ENCODE peak calls at places on chromosomes 7 and 10, in eight cellular contexts. A is CD8-positive, alpha-beta memory T cell; O is mesendoderm; E is hepatocyte; Q is cardiac muscle cell; B is coronary artery; Z is OCI-LY7; P is A549. R is an unnamed sample.

GRCh38 chr10:28678687-28679457 is 1.6 kb downstream of the BAMBI start:
- DNase-seq in B (no peak), P (no peak), E (no peak), O (peak), A (peak), Z (peak), Q (peak), R (no peak)

GRCh38 chr7:16739863-16740622 is 13.5 kb upstream of the TSPAN13 start:
- DNase-seq in A (no peak), Z (no peak), E (peak), Q (peak), P (peak), B (no peak), O (peak), R (no peak)

GRCh38 chr10:28220811-28221210 is 82.1 kb downstream of the MPP7 start:
- DNase-seq in E (no peak), O (no peak), Z (no peak), A (no peak), Q (no peak), B (no peak), P (no peak), R (no peak)

GRCh38 chr7:100719523-100720319 is 547 bp upstream of the EPO start:
- DNase-seq in A (no peak), Z (no peak), O (no peak), P (no peak), B (no peak), E (no peak), Q (peak), R (no peak)

GRCh38 chr10:6012506-6012905 is 35.2 kb upstream of the IL15RA start:
- DNase-seq in Q (no peak), P (no peak), A (no peak), O (no peak), Z (no peak), B (no peak), E (no peak), R (no peak)

GRCh38 chr10:103842605-103843004 is 12.8 kb downstream of the SH3PXD2A start:
- DNase-seq in E (no peak), A (no peak), Z (no peak), P (no peak), B (no peak), O (no peak), Q (no peak), R (no peak)

GRCh38 chr7:97014145-97014544 is 8.8 kb downstream of the DLX6 start:
- DNase-seq in Q (no peak), B (no peak), O (no peak), A (no peak), E (no peak), P (no peak), Z (no peak), R (no peak)

GRCh38 chr7:81684513-81685262 is 85.2 kb downstream of the HGF start:
- DNase-seq in O (peak), A (no peak), E (peak), P (peak), Q (peak), Z (no peak), B (peak), R (peak)

GRCh38 chr7:91784469-91784868 is 96.0 kb downstream of the MTERF1 start:
- DNase-seq in Z (peak), Q (peak), P (peak), B (no peak), E (peak), O (no peak), A (no peak), R (no peak)

GRCh38 chr7:77393261-77393660 is 22.9 kb downstream of the GSAP start:
- DNase-seq in A (no peak), O (no peak), Z (no peak), B (no peak), Q (no peak), P (no peak), E (no peak), R (no peak)

GRCh38 chr7:8133955-8134733 is 127.8 kb downstream of the ICA1 start:
- DNase-seq in A (no peak), E (no peak), P (no peak), Z (no peak), O (no peak), Q (no peak), B (no peak), R (no peak)

GRCh38 chr7:100469227-100470044 is 5.4 kb upstream of the SPACDR start:
- DNase-seq in E (peak), Z (peak), Q (peak), B (peak), O (peak), P (peak), A (peak), R (peak)

GRCh38 chr7:727104-727805 is at the start of gene PRKAR1B:
- DNase-seq in O (no peak), Q (no peak), B (no peak), A (no peak), P (peak), E (peak), Z (peak), R (no peak)

GRCh38 chr10:21002097-21002878 is 105.2 kb upstream of the NEBL start:
- DNase-seq in Q (peak), E (no peak), B (no peak), Z (no peak), P (no peak), A (no peak), O (no peak), R (peak)

GRCh38 chr10:97718659-97719142 is 5.2 kb downstream of the MARVELD1 start:
- DNase-seq in O (no peak), E (peak), P (peak), Q (peak), B (no peak), Z (no peak), A (no peak), R (no peak)

GRCh38 chr7:44914992-44915607 is 29.8 kb upstream of the PURB start:
- DNase-seq in E (no peak), Q (no peak), Z (no peak), B (no peak), A (peak), O (no peak), P (no peak), R (no peak)

GRCh38 chr7:44911911-44912310 is 26.6 kb upstream of the PURB start:
- DNase-seq in Z (no peak), P (no peak), A (no peak), E (no peak), O (no peak), B (no peak), Q (no peak), R (no peak)

GRCh38 chr7:44909596-44909995 is 24.3 kb upstream of the PURB start:
- DNase-seq in Q (no peak), P (no peak), Z (no peak), O (no peak), A (no peak), E (no peak), B (no peak), R (no peak)

GRCh38 chr7:44917465-44917864 is 32.1 kb upstream of the PURB start:
- DNase-seq in E (no peak), P (no peak), A (no peak), Q (no peak), B (no peak), Z (no peak), O (no peak), R (no peak)

GRCh38 chr7:44912775-44913347 is 27.5 kb upstream of the PURB start:
- DNase-seq in O (peak), P (no peak), Z (no peak), B (no peak), Q (no peak), A (no peak), E (peak), R (no peak)
- H3K27ac ChIP-seq in O (no peak), P (no peak), Z (no peak), B (no peak), Q (no peak), A (no peak), E (no peak), R (no peak)

GRCh38 chr10:11234857-11235640 is 217.4 kb downstream of the CELF2 start:
- DNase-seq in Q (no peak), P (no peak), A (no peak), E (no peak), Z (no peak), B (no peak), O (no peak), R (no peak)
- H3K27ac ChIP-seq in Q (no peak), P (no peak), A (no peak), E (no peak), Z (no peak), B (no peak), O (no peak), R (no peak)

DNA sequence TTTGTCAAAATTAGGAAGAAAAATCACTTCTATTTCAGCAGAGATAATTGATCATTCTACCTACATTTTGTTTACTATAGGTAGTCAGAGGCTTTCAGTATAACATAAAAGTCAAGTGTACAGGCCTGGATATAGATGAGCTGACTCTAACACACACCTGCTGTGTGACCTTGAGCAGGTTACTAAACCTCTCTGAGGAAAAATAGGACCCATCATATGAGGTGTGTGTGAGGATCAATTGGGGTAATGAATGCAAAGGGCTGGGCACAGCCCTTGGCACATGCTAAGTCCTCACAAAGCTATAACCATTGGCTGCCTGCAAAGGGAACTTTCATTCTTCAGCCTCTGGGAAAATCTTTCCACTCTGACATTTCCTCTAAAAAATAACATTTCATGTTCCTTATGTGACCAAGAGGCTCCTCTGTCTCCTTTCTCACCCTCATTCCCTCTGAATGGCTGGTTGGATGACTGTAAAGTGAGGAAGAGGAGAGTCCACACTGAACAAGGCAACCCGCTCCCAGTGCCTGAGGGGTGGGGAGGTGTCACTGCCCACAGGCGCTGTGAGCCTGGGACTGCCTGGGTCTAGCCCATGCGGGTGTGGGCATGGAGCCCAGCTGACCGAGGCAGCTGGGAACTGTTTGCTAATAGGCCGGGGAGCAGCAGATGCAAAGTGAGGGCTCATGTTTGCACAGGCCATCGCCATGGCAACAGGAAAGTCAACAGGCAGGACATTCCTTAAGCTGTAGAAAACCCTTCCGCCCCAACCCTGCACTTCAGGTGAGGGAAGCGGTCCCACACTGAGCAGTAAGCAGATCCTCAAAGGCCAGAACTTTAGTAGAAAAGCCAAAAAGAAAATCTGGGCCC is 36.8 kb downstream of the MYOF start:
- DNase-seq in Q (peak), Z (peak), E (peak), A (no peak), P (peak), O (peak), B (peak), R (peak)
- H3K27ac ChIP-seq in Q (peak), Z (no peak), E (peak), A (no peak), P (peak), O (no peak), B (peak), R (peak)

DNA sequence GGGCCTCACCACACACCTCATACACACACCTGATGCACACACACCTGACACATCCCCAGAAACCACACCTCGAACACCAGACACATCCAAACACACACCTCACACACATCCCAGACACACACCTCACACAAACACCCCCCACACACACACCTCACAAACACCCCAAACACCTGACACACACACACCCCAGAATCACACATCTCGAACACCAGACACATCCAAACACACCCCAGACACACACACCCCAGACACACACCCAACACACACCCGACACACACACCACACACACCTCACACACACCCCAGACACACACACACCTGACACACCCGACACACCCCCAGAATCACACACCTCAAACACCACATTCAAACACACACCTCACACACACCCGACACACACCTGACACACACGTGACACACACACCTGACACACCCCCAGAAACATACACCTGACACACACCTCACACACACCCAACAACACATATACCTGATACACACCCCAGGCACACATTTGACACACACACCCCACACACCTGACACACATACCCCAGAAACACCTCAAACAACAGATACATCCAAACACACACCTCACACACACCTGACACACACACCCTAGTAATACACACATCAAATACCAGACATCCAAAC is 506 bp upstream of the CALY start:
- DNase-seq in Q (no peak), B (no peak), O (no peak), E (no peak), P (no peak), A (no peak), Z (no peak), R (no peak)
- H3K27ac ChIP-seq in Q (no peak), B (no peak), O (no peak), E (no peak), P (no peak), A (no peak), Z (no peak), R (no peak)

DNA sequence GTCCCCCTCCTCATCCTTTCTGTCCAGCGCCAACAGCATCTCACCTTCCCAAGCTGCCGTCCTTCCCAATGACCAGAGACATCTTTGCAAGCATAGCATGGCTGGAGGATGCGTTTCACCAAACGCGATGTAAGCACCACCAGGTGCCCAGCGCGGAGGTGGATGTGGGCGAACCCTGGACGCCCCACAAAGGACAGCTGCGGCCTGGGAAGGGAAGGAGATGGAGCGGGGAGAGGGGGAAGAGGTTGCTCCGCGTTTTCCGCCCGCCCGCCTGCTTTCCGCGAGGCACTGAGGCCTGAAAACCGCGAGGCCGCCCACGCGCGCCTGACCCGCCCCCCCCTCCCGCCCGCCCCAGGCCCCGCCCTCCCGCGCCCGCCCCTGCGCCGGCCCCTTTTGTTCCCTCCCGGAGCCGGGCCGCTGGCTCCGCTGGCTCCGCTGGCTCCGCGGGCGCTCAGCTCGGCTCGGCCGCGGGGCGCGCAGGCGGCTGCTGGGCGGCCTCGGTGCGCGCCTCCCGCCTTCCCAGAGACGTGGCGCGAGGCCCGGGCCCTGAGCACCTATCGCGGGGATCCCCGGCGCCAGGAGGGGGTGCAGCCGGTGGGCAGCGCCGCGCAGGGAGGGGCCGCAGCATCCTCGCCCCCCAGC is at the start of gene CLIP2:
- DNase-seq in Q (peak), B (peak), Z (peak), A (peak), E (peak), P (peak), O (peak), R (peak)
- H3K27ac ChIP-seq in Q (no peak), B (peak), Z (no peak), A (no peak), E (peak), P (peak), O (peak), R (peak)

GRCh38 chr10:101968910-101969321 is 87.1 kb downstream of the ARMH3 start:
- DNase-seq in P (no peak), Z (no peak), B (no peak), A (no peak), Q (no peak), E (no peak), O (no peak), R (no peak)

GRCh38 chr10:101968286-101968685 is 87.7 kb downstream of the ARMH3 start:
- DNase-seq in A (no peak), O (no peak), B (no peak), Z (peak), Q (no peak), P (no peak), E (no peak), R (no peak)

GRCh38 chr10:101967119-101967518 is 88.9 kb downstream of the ARMH3 start:
- DNase-seq in A (no peak), Q (no peak), B (no peak), Z (no peak), O (no peak), E (no peak), P (no peak), R (no peak)

GRCh38 chr10:101969496-101969895 is 86.5 kb downstream of the ARMH3 start:
- DNase-seq in Q (no peak), E (no peak), P (no peak), A (no peak), O (no peak), B (no peak), Z (peak), R (no peak)

GRCh38 chr10:101967713-101968112 is 88.3 kb downstream of the ARMH3 start:
- DNase-seq in B (no peak), Z (no peak), E (no peak), Q (no peak), O (no peak), P (no peak), A (no peak), R (no peak)
- H3K27ac ChIP-seq in B (no peak), Z (no peak), E (peak), Q (peak), O (no peak), P (no peak), A (no peak), R (no peak)